ENCODE peak calls at places on chromosomes 3 and 15, in four cellular contexts. G, J, P and M are unnamed samples.

GRCh38 chr3:136207741-136208140 is 11.6 kb upstream of the MSL2 start:
- DNase-seq in G (no peak), J (no peak), P (no peak), M (no peak)

GRCh38 chr3:123346726-123347125 is 102.2 kb downstream of the ADCY5 start:
- DNase-seq in G (no peak), J (no peak), P (no peak), M (no peak)

GRCh38 chr3:136114421-136114820 is 81.7 kb downstream of the MSL2 start:
- DNase-seq in G (no peak), J (peak), P (no peak), M (no peak)

GRCh38 chr15:64970696-64971095 is 19.0 kb downstream of the SPG21 start:
- DNase-seq in G (no peak), J (no peak), P (no peak), M (no peak)

GRCh38 chr3:186418601-186419238 is 56.7 kb upstream of the DGKG start:
- DNase-seq in G (peak), J (no peak), P (no peak), M (peak)

GRCh38 chr3:40574661-40575060 is 49.9 kb downstream of the ZNF621 start:
- DNase-seq in G (no peak), J (no peak), P (no peak), M (no peak)

GRCh38 chr3:190064112-190064511 is 56.6 kb downstream of the P3H2 start:
- DNase-seq in G (no peak), J (peak), P (no peak), M (no peak)

GRCh38 chr3:97388774-97389173 is 375.8 kb upstream of the ARL6 start:
- DNase-seq in G (no peak), J (no peak), P (no peak), M (no peak)

GRCh38 chr3:45701167-45701867 is 12.1 kb downstream of the SACM1L start:
- DNase-seq in G (peak), J (no peak), P (peak), M (peak)

GRCh38 chr3:44885618-44886017 is 11.2 kb downstream of the TGM4 start:
- DNase-seq in G (no peak), J (peak), P (no peak), M (peak)

GRCh38 chr15:60093273-60094067 is 89.4 kb downstream of the FOXB1 start:
- DNase-seq in G (no peak), J (no peak), P (no peak), M (no peak)

GRCh38 chr3:194961149-194961548 is 275.5 kb downstream of the FAM43A start:
- DNase-seq in G (no peak), J (no peak), P (no peak), M (no peak)

GRCh38 chr3:59046839-59047238 is 3.0 kb downstream of the CFAP20DC start:
- DNase-seq in G (no peak), J (no peak), P (no peak), M (no peak)

GRCh38 chr15:48559270-48559669 is 86.2 kb downstream of the FBN1 start:
- DNase-seq in G (no peak), J (peak), P (no peak), M (peak)

GRCh38 chr15:64048766-64049165 is 2.5 kb upstream of the DAPK2 start:
- DNase-seq in G (no peak), J (no peak), P (no peak), M (no peak)

GRCh38 chr15:32802296-32802936 is 84.6 kb downstream of the GREM1 start:
- DNase-seq in G (no peak), J (peak), P (no peak), M (no peak)

GRCh38 chr15:40398413-40398873 is 7.2 kb upstream of the IVD start:
- DNase-seq in G (no peak), J (no peak), P (no peak), M (no peak)

GRCh38 chr3:54783611-54784010 is 144.2 kb downstream of the LRTM1 start:
- DNase-seq in G (no peak), J (no peak), P (no peak), M (no peak)

GRCh38 chr3:31997500-31997899 is 15.9 kb downstream of the ZNF860 start:
- DNase-seq in G (no peak), J (no peak), P (no peak), M (no peak)

GRCh38 chr15:52551762-52552161 is 17.1 kb downstream of the ARPP19 start:
- DNase-seq in G (no peak), J (no peak), P (no peak), M (no peak)

GRCh38 chr3:153215971-153216370 is 53.9 kb downstream of the RAP2B start:
- DNase-seq in G (no peak), J (no peak), P (no peak), M (no peak)

GRCh38 chr3:15723624-15723884 is 74.2 kb downstream of the ANKRD28 start:
- DNase-seq in G (no peak), J (no peak), P (no peak), M (no peak)
- H4K5ac ChIP-seq in G (no peak), J (no peak), P (no peak), M (no peak)

DNA sequence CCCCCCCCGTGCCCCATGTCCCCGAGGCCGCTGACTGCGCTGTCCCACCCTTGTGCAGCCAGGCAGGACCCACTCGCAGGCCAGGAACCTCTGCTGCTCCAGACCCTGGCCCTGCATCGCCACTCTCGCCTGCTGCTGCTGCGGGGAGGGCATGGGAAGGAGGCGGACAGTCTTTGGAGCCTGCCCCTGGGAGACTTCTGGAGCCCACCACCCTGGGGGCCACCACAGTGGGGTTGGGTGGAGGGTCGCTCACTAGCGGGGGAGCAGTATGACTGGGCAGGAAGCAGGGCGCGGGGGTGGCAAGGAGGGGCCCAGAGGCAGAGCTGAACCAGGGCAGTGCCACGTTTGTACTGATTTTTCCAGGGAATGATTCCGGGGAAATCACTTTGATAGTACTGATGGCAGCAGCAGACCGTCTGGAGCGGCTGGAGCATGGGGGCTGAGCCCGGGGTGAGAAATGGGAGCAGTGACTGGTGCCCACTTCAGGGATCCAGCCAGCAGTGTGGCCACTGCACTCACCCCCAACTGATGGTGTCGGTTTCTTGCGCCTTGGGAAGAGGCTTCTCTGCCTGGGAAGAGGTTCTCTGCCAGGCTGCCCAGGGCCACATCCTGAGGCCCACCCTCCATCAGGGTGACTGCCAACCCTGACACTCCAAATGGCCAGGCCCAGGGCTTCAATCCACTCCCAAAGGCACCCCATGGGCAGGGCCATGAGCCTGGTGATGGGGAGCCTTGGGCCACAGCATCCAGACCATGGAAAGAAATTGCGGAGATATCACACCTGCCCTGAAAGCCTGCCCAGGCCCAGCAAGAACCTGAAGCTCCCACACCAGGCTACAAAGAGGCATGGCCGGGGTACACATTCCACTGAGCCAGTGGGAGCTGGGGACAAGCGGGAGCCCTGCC is 53.7 kb downstream of the LSAMP start:
- DNase-seq in G (no peak), J (no peak), P (no peak), M (no peak)
- H3K4me2 ChIP-seq in G (no peak), J (no peak), P (no peak), M (no peak)

GRCh38 chr3:125318859-125319258 is 56.3 kb downstream of the ZNF148 start:
- DNase-seq in G (no peak), J (no peak), P (no peak), M (peak)
- H4K5ac ChIP-seq in G (no peak), J (no peak), P (no peak), M (no peak)

DNA sequence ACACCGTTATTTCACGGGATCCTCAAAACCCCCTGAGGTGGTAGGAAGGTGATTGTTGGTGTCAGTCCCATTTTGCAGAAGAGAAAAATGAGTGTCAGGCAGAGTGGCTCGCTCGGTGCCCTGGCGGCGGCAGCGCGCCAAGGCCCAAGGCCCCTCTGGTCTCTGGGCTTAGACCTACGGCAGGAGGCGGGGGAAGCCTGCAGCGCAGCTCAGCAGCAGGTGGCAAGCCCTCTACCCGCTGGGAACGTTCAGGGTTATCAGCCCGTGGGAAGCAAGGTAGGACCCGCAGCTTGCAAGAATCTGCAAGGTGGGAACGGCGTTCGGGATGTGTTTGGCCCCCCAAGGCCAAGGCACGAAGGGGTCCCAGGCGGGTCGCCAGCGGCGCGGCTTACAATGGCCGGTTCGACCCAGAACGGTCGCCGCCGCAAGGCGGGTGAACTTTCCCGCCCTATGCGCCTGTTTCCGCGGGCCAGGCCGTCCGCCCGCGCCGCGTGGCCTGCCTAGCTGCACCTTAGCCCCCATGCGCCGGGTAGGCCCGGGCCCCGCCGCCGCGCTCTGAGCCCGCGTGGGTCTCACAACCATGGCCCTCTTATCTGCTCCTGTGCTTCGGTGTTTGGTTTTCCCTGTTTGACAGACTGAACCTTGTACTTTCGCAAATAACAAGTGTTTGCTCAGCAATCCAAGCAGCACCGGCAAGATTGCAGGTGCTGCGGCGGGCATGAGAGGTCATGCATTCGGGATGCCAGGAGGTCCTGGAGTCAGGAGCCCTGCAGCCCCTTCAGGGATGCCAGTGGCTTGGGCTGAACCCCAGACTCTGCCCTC is 39.7 kb downstream of the CCNL1 start:
- DNase-seq in G (no peak), J (no peak), P (no peak), M (no peak)
- H3K4me2 ChIP-seq in G (no peak), J (no peak), P (no peak), M (no peak)

GRCh38 chr15:72342385-72342784 is 22.4 kb upstream of the CELF6 start:
- DNase-seq in G (peak), J (peak), P (peak), M (peak)

GRCh38 chr15:72340366-72340765 is 20.4 kb upstream of the CELF6 start:
- DNase-seq in G (no peak), J (peak), P (no peak), M (no peak)

GRCh38 chr15:72345280-72345679 is 25.3 kb upstream of the CELF6 start:
- DNase-seq in G (no peak), J (no peak), P (no peak), M (no peak)

GRCh38 chr15:72341361-72341760 is 21.4 kb upstream of the CELF6 start:
- DNase-seq in G (peak), J (no peak), P (peak), M (peak)

GRCh38 chr15:72344602-72345001 is 24.6 kb upstream of the CELF6 start:
- DNase-seq in G (no peak), J (no peak), P (no peak), M (no peak)
- H4K5ac ChIP-seq in G (no peak), J (no peak), P (no peak), M (no peak)